ENCODE peak calls at places on chromosomes 6 and 20, in nine cellular contexts. Q is WERI-Rb-1, Y is fibroblast of lung, U is fibroblast of the aortic adventitia, O is OCI-LY7, J is AG04449, C is lung, W is AG09309, A is astrocyte. F is an unnamed sample.

GRCh38 chr20:7302256-7302655 is 534.8 kb downstream of the BMP2 start:
- DNase-seq in Q (no peak), Y (no peak), U (no peak), O (no peak), J (no peak), C (no peak), W (no peak), A (no peak), F (no peak)

GRCh38 chr6:139017227-139017626 is 11.3 kb upstream of the ABRACL start:
- DNase-seq in Q (no peak), Y (peak), U (no peak), O (no peak), J (no peak), C (no peak), W (no peak), A (peak), F (no peak)

GRCh38 chr6:36916159-36916558 is 30.4 kb downstream of the C6orf89 start:
- DNase-seq in Q (no peak), Y (peak), U (peak), O (no peak), J (no peak), C (no peak), W (no peak), A (no peak), F (no peak)

GRCh38 chr6:112216699-112217551 is 37.4 kb downstream of the LAMA4 start:
- DNase-seq in Q (no peak), Y (peak), U (peak), O (no peak), J (peak), C (no peak), W (peak), A (peak), F (no peak)

GRCh38 chr6:168475188-168476013 is 34.4 kb downstream of the SMOC2 start:
- DNase-seq in Q (no peak), Y (no peak), U (no peak), O (no peak), J (no peak), C (no peak), W (no peak), A (no peak), F (no peak)

GRCh38 chr6:159914565-159914923 is 23.8 kb downstream of the MAS1 start:
- DNase-seq in Q (no peak), Y (no peak), U (no peak), O (no peak), J (no peak), C (no peak), W (no peak), A (no peak), F (no peak)

GRCh38 chr6:130928158-130928917 is 101.1 kb downstream of the SMLR1 start:
- DNase-seq in Q (no peak), Y (no peak), U (peak), O (no peak), J (no peak), C (no peak), W (no peak), A (no peak), F (no peak)

GRCh38 chr6:79536615-79536968 is 638 bp downstream of the LCA5 start:
- DNase-seq in Q (peak), Y (peak), U (peak), O (peak), J (no peak), C (peak), W (no peak), A (no peak), F (no peak)

GRCh38 chr20:36745234-36745926 is 510 bp downstream of the NDRG3 start:
- DNase-seq in Q (peak), Y (peak), U (peak), O (peak), J (no peak), C (peak), W (no peak), A (no peak), F (no peak)

GRCh38 chr6:157381631-157382621 is 936 bp downstream of the ZDHHC14 start:
- DNase-seq in Q (peak), Y (peak), U (peak), O (peak), J (no peak), C (peak), W (no peak), A (peak), F (peak)

GRCh38 chr6:80357674-80358073 is 251.2 kb downstream of the BCKDHB start:
- DNase-seq in Q (no peak), Y (no peak), U (peak), O (no peak), J (no peak), C (no peak), W (no peak), A (no peak), F (no peak)

GRCh38 chr6:2971420-2972218 is at the start of gene SERPINB6:
- DNase-seq in Q (peak), Y (peak), U (peak), O (no peak), J (no peak), C (peak), W (peak), A (peak), F (peak)

GRCh38 chr6:119481981-119482380 is 132.4 kb upstream of the MAN1A1 start:
- DNase-seq in Q (no peak), Y (peak), U (peak), O (no peak), J (no peak), C (no peak), W (no peak), A (no peak), F (no peak)

GRCh38 chr20:41138217-41138526 is 829 bp downstream of the PLCG1 start:
- DNase-seq in Q (no peak), Y (peak), U (no peak), O (no peak), J (no peak), C (no peak), W (no peak), A (no peak), F (no peak)

GRCh38 chr6:41441598-41442205 is 104.5 kb upstream of the FOXP4 start:
- DNase-seq in Q (no peak), Y (no peak), U (no peak), O (no peak), J (no peak), C (no peak), W (no peak), A (no peak), F (no peak)

GRCh38 chr6:124655856-124656255 is 306.4 kb upstream of the RNF217 start:
- DNase-seq in Q (no peak), Y (no peak), U (no peak), O (no peak), J (no peak), C (no peak), W (no peak), A (no peak), F (no peak)

GRCh38 chr20:9939231-9939630 is 95.6 kb upstream of the ANKEF1 start:
- DNase-seq in Q (no peak), Y (no peak), U (no peak), O (no peak), J (no peak), C (no peak), W (no peak), A (no peak), F (no peak)

GRCh38 chr6:87705070-87705691 is 3.1 kb upstream of the AKIRIN2 start:
- DNase-seq in Q (no peak), Y (peak), U (peak), O (no peak), J (no peak), C (no peak), W (no peak), A (peak), F (no peak)

GRCh38 chr20:6828794-6829423 is 61.4 kb downstream of the BMP2 start:
- DNase-seq in Q (peak), Y (peak), U (peak), O (peak), J (no peak), C (peak), W (peak), A (peak), F (no peak)

GRCh38 chr6:30136570-30137286 is 788 bp downstream of the TRIM40 start:
- DNase-seq in Q (no peak), Y (no peak), U (no peak), O (no peak), J (no peak), C (no peak), W (no peak), A (no peak), F (no peak)

GRCh38 chr20:47879771-47880170 is 94.5 kb upstream of the SULF2 start:
- DNase-seq in Q (no peak), Y (no peak), U (no peak), O (no peak), J (no peak), C (no peak), W (no peak), A (no peak), F (no peak)

GRCh38 chr6:111834356-111834755 is 38.9 kb downstream of the FYN start:
- DNase-seq in Q (no peak), Y (no peak), U (no peak), O (no peak), J (no peak), C (no peak), W (no peak), A (no peak), F (no peak)

GRCh38 chr20:38116409-38117165 is 48.5 kb downstream of the TGM2 start:
- DNase-seq in Q (no peak), Y (no peak), U (no peak), O (no peak), J (no peak), C (no peak), W (no peak), A (no peak), F (no peak)

GRCh38 chr20:6599876-6600275 is 167.6 kb upstream of the BMP2 start:
- DNase-seq in Q (no peak), Y (peak), U (no peak), O (no peak), J (no peak), C (no peak), W (no peak), A (peak), F (no peak)

GRCh38 chr20:3704085-3704484 is 8.3 kb downstream of the SIGLEC1 start:
- DNase-seq in Q (no peak), Y (no peak), U (no peak), O (no peak), J (no peak), C (no peak), W (no peak), A (no peak), F (no peak)

GRCh38 chr6:149079911-149080501 is 237.5 kb upstream of the TAB2 start:
- DNase-seq in Q (no peak), Y (peak), U (peak), O (no peak), J (no peak), C (no peak), W (no peak), A (peak), F (no peak)

DNA sequence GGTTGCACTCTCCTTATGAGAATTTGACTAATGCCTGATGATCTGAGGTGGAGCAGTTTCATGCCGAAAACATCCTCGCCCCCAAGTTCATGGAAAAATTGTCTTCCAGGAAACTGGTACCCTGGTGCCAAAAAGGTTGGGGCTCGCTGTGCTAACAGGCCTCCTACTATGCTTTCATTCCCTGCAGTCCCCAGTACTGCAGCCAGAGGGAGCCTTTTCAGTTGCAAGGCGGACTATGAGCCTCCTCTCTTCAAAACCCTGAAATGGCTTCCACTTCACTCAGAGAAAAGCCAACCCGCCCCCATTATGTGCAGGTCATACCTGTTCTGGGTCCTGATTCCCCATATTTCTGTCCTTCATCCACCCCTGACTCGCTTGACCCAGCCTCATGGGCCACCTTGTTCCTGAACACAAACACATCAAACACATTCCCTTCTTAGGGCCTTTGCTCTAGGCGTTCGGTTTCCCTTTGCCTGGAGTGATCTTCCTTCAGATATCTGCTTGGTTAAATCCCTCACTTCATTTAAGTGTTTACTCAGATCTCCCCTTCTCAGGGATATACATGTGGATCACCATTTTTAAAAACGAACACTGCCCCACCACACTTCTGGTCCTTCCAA is 173.7 kb downstream of the PHACTR1 start:
- DNase-seq in Q (peak), Y (no peak), U (no peak), O (peak), J (no peak), C (no peak), W (no peak), A (no peak), F (no peak)
- TF ChIP-seq CTCF in Q (peak), Y (peak), U (peak), O (peak), J (peak), C (no peak), W (peak), A (peak), F (peak)

GRCh38 chr6:135084916-135085269 is 30.3 kb upstream of the HBS1L start:
- DNase-seq in Q (no peak), Y (no peak), U (no peak), O (no peak), J (no peak), C (no peak), W (no peak), A (no peak), F (no peak)

GRCh38 chr6:135087403-135087802 is 32.8 kb upstream of the HBS1L start:
- DNase-seq in Q (peak), Y (no peak), U (no peak), O (peak), J (no peak), C (no peak), W (no peak), A (no peak), F (no peak)

GRCh38 chr6:135083992-135084915 is 29.6 kb upstream of the HBS1L start:
- DNase-seq in Q (no peak), Y (no peak), U (no peak), O (no peak), J (no peak), C (no peak), W (no peak), A (no peak), F (no peak)

GRCh38 chr6:135086414-135086764 is 31.8 kb upstream of the HBS1L start:
- DNase-seq in Q (no peak), Y (no peak), U (no peak), O (no peak), J (no peak), C (no peak), W (no peak), A (no peak), F (no peak)

GRCh38 chr6:135085700-135086413 is 31.2 kb upstream of the HBS1L start:
- DNase-seq in Q (no peak), Y (no peak), U (no peak), O (no peak), J (no peak), C (no peak), W (no peak), A (no peak), F (no peak)
- H3K4me3 ChIP-seq in Q (no peak), Y (peak), U (no peak), O (no peak), J (no peak), C (no peak), W (no peak), A (no peak), F (no peak)

GRCh38 chr6:8195040-8195713 is 92.8 kb upstream of the EEF1E1 start:
- DNase-seq in Q (peak), Y (no peak), U (no peak), O (no peak), J (no peak), C (no peak), W (no peak), A (no peak), F (no peak)
- TF ChIP-seq CTCF in Q (peak), Y (no peak), U (no peak), O (peak), J (no peak), C (no peak), W (no peak), A (peak), F (no peak)

GRCh38 chr20:51532577-51533191 is 9.8 kb downstream of the NFATC2 start:
- DNase-seq in Q (no peak), Y (peak), U (peak), O (no peak), J (no peak), C (no peak), W (no peak), A (peak), F (no peak)
- H3K4me3 ChIP-seq in Q (no peak), Y (no peak), U (no peak), O (no peak), J (no peak), C (no peak), W (no peak), A (no peak), F (no peak)

GRCh38 chr6:162736933-162737332 is 9.2 kb downstream of the PACRG start:
- DNase-seq in Q (peak), Y (no peak), U (no peak), O (peak), J (no peak), C (no peak), W (no peak), A (no peak), F (peak)
- TF ChIP-seq CTCF in Q (no peak), Y (peak), U (no peak), O (peak), J (no peak), C (no peak), W (no peak), A (no peak), F (no peak)

DNA sequence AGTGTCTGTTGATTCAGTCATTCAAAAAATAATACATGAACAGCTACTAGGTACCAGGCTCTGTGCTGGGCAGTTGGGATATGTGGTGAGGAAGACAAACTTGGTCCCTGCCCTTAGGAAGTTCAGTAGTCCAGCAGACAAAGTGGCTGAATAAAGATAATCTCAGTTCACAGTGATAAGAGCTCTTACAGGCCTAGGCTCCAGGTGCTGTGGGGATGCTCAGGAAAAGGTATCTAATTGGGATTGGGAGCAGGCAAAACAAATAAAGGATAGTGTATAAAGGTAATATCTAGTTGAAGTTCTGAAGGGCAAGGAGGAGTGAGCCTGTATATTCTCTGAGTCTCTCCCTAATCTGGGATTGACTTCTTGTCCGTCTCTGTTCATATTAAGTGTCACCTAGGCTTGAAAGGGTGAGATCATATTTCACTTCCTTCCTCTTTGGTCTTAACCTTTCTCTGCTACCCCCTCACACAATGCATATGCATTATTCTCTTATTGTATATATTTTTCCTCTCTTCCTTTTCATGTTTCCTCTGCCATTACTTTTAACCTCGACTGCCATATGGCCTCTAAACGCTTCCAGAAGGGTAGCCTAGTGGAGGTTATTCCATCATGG is 13.5 kb downstream of the PTPN1 start:
- DNase-seq in Q (no peak), Y (no peak), U (no peak), O (no peak), J (no peak), C (no peak), W (no peak), A (no peak), F (no peak)
- H3K4me3 ChIP-seq in Q (no peak), Y (no peak), U (no peak), O (no peak), J (no peak), C (no peak), W (no peak), A (no peak), F (no peak)

GRCh38 chr6:133889557-133890301 is 816 bp downstream of the TCF21 start:
- DNase-seq in Q (no peak), Y (peak), U (peak), O (no peak), J (no peak), C (no peak), W (no peak), A (no peak), F (peak)
- TF ChIP-seq CTCF in Q (no peak), Y (peak), U (peak), O (no peak), J (peak), C (no peak), W (no peak), A (no peak), F (no peak)